ENCODE peak calls at places on chromosomes 6 and 20, in four cellular contexts. D is neuronal stem cell; L is CD8-positive, alpha-beta T cell; C is fibroblast of mammary gland. R is an unnamed sample.

GRCh38 chr6:78492351-78493010 is 374.9 kb upstream of the IRAK1BP1 start:
- DNase-seq in D (no peak), L (no peak), C (peak; percentile 29), R (peak; percentile 68)

GRCh38 chr6:137378100-137378390 is 116.1 kb downstream of the OLIG3 start:
- DNase-seq in D (no peak), L (no peak), C (no peak), R (no peak)

GRCh38 chr20:62238569-62239277 is 402 bp downstream of the OSBPL2 start:
- DNase-seq in L (no peak), C (no peak), D (no peak), R (no peak)

GRCh38 chr6:53593001-53593488 is 48.1 kb upstream of the GCLC start:
- DNase-seq in L (no peak), C (peak; percentile 86), D (no peak), R (no peak)

GRCh38 chr6:63272397-63272796 is 47.4 kb downstream of the LGSN start:
- DNase-seq in C (peak; percentile 49), L (no peak), D (no peak), R (no peak)

GRCh38 chr6:26022166-26022510 is 59.5 kb downstream of the TRIM38 start:
- DNase-seq in C (peak; percentile 86), D (no peak), L (no peak), R (peak; percentile 58)

GRCh38 chr6:42925248-42925857 is 3.9 kb upstream of the CNPY3 start:
- DNase-seq in C (no peak), D (no peak), L (no peak), R (no peak)

GRCh38 chr20:20710847-20711315 is 1.6 kb downstream of the RALGAPA2 start:
- DNase-seq in D (no peak), L (no peak), C (no peak), R (no peak)

GRCh38 chr6:147161974-147162495 is 42.2 kb upstream of the STXBP5 start:
- DNase-seq in D (no peak), C (peak; percentile 92), L (no peak), R (no peak)

GRCh38 chr20:15220778-15221565 is 883.6 kb upstream of the FLRT3 start:
- DNase-seq in D (no peak), C (peak; percentile 25), L (no peak), R (no peak)

GRCh38 chr6:119727504-119728219 is 378.1 kb upstream of the MAN1A1 start:
- DNase-seq in D (no peak), L (no peak), C (no peak), R (no peak)

GRCh38 chr6:41984623-41985022 is 43.0 kb upstream of the CCND3 start:
- DNase-seq in D (no peak), C (no peak), L (no peak), R (no peak)

GRCh38 chr20:35006531-35006971 is 50.9 kb downstream of the MYH7B start:
- DNase-seq in L (no peak), D (no peak), C (no peak), R (no peak)

GRCh38 chr6:166683477-166683876 is 56.4 kb upstream of the RPS6KA2 start:
- DNase-seq in L (no peak), C (peak; percentile 76), D (no peak), R (no peak)

GRCh38 chr20:3246682-3247081 is 7.7 kb upstream of the SLC4A11 start:
- DNase-seq in C (no peak), L (no peak), D (no peak), R (no peak)

GRCh38 chr6:124470803-124471202 is 491.4 kb upstream of the RNF217 start:
- DNase-seq in C (no peak), D (no peak), L (no peak), R (no peak)

GRCh38 chr6:70857387-70858077 is 99.3 kb downstream of the B3GAT2 start:
- DNase-seq in C (no peak), D (no peak), L (no peak), R (no peak)

GRCh38 chr20:31840906-31841816 is 4.2 kb downstream of the FOXS1 start:
- DNase-seq in C (no peak), D (no peak), L (no peak), R (peak; percentile 70)

GRCh38 chr6:25279748-25280616 is 808 bp downstream of the CARMIL1 start:
- DNase-seq in D (peak; percentile 33), C (no peak), L (peak; percentile 3), R (no peak)

GRCh38 chr20:34632870-34633452 is 43.9 kb downstream of the PIGU start:
- DNase-seq in L (no peak), C (no peak), D (no peak), R (no peak)

GRCh38 chr20:2619961-2620595 is 32.4 kb upstream of the NOP56 start:
- DNase-seq in L (no peak), C (peak; percentile 69), D (no peak), R (no peak)

GRCh38 chr20:32484221-32485125 is 100.7 kb downstream of the NOL4L start:
- DNase-seq in D (no peak), L (peak; percentile 27), C (no peak), R (peak; percentile 17)

GRCh38 chr6:4397307-4397706 is 261.9 kb upstream of the ECI2 start:
- DNase-seq in C (no peak), D (no peak), L (no peak), R (peak; percentile 12)

GRCh38 chr20:10411673-10412072 is 22.3 kb downstream of the MKKS start:
- DNase-seq in D (no peak), L (no peak), C (no peak), R (no peak)

GRCh38 chr6:156107514-156108150 is 652.0 kb upstream of the NOX3 start:
- DNase-seq in D (peak; percentile 9), C (no peak), L (no peak), R (no peak)

GRCh38 chr6:10144772-10145171 is 270.1 kb downstream of the TFAP2A start:
- DNase-seq in L (no peak), C (no peak), D (no peak), R (no peak)

GRCh38 chr6:44730771-44731391 is 343.4 kb downstream of the CDC5L start:
- DNase-seq in L (no peak), D (no peak), C (no peak), R (peak; percentile 95)

GRCh38 chr6:10791673-10792072 is 44.1 kb downstream of the TMEM14B start:
- DNase-seq in L (no peak), D (no peak), C (no peak), R (no peak)

GRCh38 chr20:34334654-34335407 is 28.2 kb upstream of the ITCH start:
- DNase-seq in D (no peak), L (no peak), C (no peak), R (peak; percentile 21)

GRCh38 chr20:3042621-3043020 is 801 bp upstream of the GNRH2 start:
- DNase-seq in L (no peak), D (no peak), C (peak; percentile 28), R (no peak)

GRCh38 chr6:157036245-157036681 is 259.1 kb downstream of the ARID1B start:
- DNase-seq in D (no peak), C (peak; percentile 48), L (no peak), R (no peak)

GRCh38 chr6:134047673-134048072 is 4.8 kb downstream of the SLC2A12 start:
- DNase-seq in D (no peak), L (no peak), C (no peak), R (peak; percentile 74)

GRCh38 chr20:46087161-46087560 is 2.6 kb downstream of the NCOA5 start:
- DNase-seq in D (no peak), L (no peak), C (peak; percentile 42), R (no peak)
- H3K4me3 ChIP-seq in D (no peak overlapping the region), L (no peak overlapping the region), C (no peak overlapping the region), R (no peak overlapping the region)

GRCh38 chr6:158558415-158559306 is 1.2 kb upstream of the TMEM181 start:
- DNase-seq in D (no peak), C (no peak), L (no peak), R (no peak)
- H3K4me3 ChIP-seq in D (no peak overlapping the region), C (no peak overlapping the region), L (no peak overlapping the region), R (no peak overlapping the region)

GRCh38 chr6:87071683-87072082 is 23.2 kb downstream of the CGA start:
- DNase-seq in L (no peak), C (no peak), D (no peak), R (no peak)

GRCh38 chr6:87068804-87069203 is 26.1 kb downstream of the CGA start:
- DNase-seq in D (no peak), C (no peak), L (no peak), R (no peak)

GRCh38 chr6:87070750-87071149 is 24.2 kb downstream of the CGA start:
- DNase-seq in C (no peak), L (no peak), D (no peak), R (no peak)

GRCh38 chr6:87065117-87065516 is 29.8 kb downstream of the CGA start:
- DNase-seq in L (no peak), C (no peak), D (no peak), R (no peak)

GRCh38 chr6:87066449-87067288 is 28.2 kb downstream of the CGA start:
- DNase-seq in D (peak; percentile 45), L (no peak), C (peak; percentile 69), R (peak; percentile 17)
- H3K4me3 ChIP-seq in D (no peak overlapping the region), L (no peak overlapping the region), C (peak overlapping the region; percentile 16), R (no peak overlapping the region)

GRCh38 chr6:168576388-168576787 is 135.4 kb downstream of the SMOC2 start:
- DNase-seq in C (no peak), L (no peak), D (no peak), R (no peak)
- H3K4me3 ChIP-seq in C (no peak overlapping the region), L (no peak overlapping the region), D (no peak overlapping the region), R (no peak overlapping the region)

DNA sequence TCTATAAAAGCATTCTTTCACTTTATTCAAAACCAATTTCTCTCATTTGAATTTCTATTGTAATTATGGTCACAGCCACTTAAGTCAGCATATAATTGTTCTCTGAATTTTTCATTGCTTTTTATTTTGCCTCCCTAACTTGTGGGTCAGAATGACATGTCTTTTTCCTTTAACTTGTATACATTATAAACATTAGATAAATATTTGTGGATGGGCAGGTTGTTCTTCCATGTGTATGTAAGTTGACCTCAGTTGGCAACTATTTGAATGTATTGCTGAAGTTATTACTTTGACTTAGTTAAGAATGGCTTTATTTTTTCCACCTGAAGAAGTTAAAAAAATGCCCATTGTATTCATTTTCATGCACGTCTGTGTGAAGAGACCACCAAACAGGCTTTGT is 83.0 kb upstream of the MAP3K7 start:
- DNase-seq in L (no peak), C (no peak), D (no peak), R (no peak)
- H3K4me3 ChIP-seq in L (no peak overlapping the region), C (no peak overlapping the region), D (no peak overlapping the region), R (no peak overlapping the region)

DNA sequence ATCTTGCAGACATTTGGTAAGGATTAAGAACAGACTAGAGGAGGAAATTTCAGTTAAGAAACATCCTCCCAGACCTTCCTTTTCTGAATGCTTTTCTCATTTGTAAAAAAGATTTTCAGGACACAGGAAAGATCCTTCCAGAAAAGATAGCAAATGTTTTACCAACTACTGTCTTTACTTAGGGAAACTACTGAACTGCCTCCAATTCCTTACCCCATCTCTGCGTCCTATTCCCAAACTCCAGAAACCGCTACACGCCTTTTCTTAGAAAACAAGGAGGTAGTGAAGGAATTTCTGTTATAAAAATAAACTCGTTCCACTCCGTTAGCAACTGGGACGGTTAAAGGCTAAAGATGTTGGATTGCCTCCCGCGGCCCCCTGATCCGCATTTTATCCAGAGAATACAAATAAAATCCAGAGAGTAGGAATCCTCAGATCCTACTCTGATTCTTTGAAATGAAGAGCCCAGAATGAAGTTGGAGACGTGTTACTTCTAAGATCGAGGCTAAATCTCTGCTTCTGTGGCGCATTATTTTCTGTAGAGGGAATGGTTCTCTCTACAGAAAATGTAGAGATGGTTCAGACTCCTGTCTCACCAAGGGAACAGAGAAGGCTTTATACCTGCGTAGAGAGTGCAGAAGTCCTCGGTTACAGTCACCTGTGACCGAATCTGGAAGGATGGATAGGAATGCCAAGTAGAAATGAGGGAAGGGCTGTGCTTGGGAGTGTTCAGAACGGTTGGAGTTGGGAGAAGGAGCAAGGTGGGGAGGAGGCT is 133.0 kb downstream of the GPX5 start:
- DNase-seq in C (no peak), L (no peak), D (no peak), R (no peak)
- H3K4me3 ChIP-seq in C (peak overlapping the region; percentile 73), L (peak overlapping the region; percentile 20), D (peak overlapping the region; percentile 77), R (peak overlapping the region; percentile 56)

GRCh38 chr20:23155141-23155590 is 69.0 kb upstream of the CD93 start:
- DNase-seq in L (no peak), D (no peak), C (no peak), R (no peak)
- H3K4me3 ChIP-seq in L (no peak overlapping the region), D (no peak overlapping the region), C (no peak overlapping the region), R (no peak overlapping the region)